ENCODE peak calls at places on chromosomes 2 and 18, in nine cellular contexts. One of them, this sample, is unnamed.

GRCh38 chr2:176428943-176429469 is 159.8 kb downstream of the MTX2 start:
- DNase-seq in stimulated activated CD4-positive, alpha-beta T cell treated with anti-CD3 and anti-CD28 coated beads, TNF-alpha, amount 100 ng/mL, for 24 hours: no peak
- DNase-seq in AG08395: no peak
- DNase-seq in GM10248: no peak
- DNase-seq in amygdala: no peak
- DNase-seq in activated T-helper 1 cell treated with anti-CD3 and anti-CD28 coated beads, Interleukin-12 subunit alpha, Interleukin-12 subunit beta, Interleukin-2, Interleukin-4 antibody, amounts not matched to agents 30 ng/mL and 10 ng/mL and 1 ng/mL, durations not matched to agents 14 hours and 24 hours and 36 hours: no peak
- DNase-seq in MCF 10A: no peak
- DNase-seq in tibial artery: no peak
- DNase-seq in activated CD4-positive, alpha-beta T cell treated with anti-CD3 and anti-CD28 coated beads, Interleukin-2, amount 50 U/mL, for 1 hour: no peak
- DNase-seq in this sample: peak; percentile 20

GRCh38 chr2:159891917-159892691 is 94.1 kb upstream of the CD302 start:
- DNase-seq in stimulated activated CD4-positive, alpha-beta T cell treated with anti-CD3 and anti-CD28 coated beads, TNF-alpha, amount 100 ng/mL, for 24 hours: no peak
- DNase-seq in AG08395: peak; percentile 64
- DNase-seq in GM10248: no peak
- DNase-seq in amygdala: no peak
- DNase-seq in activated T-helper 1 cell treated with anti-CD3 and anti-CD28 coated beads, Interleukin-12 subunit alpha, Interleukin-12 subunit beta, Interleukin-2, Interleukin-4 antibody, amounts not matched to agents 30 ng/mL and 10 ng/mL and 1 ng/mL, durations not matched to agents 14 hours and 24 hours and 36 hours: no peak
- DNase-seq in MCF 10A: peak; percentile 57
- DNase-seq in tibial artery: no peak
- DNase-seq in activated CD4-positive, alpha-beta T cell treated with anti-CD3 and anti-CD28 coated beads, Interleukin-2, amount 50 U/mL, for 1 hour: no peak
- DNase-seq in this sample: no peak

GRCh38 chr2:2566396-2567323 is 235.6 kb upstream of the MYT1L start:
- DNase-seq in stimulated activated CD4-positive, alpha-beta T cell treated with anti-CD3 and anti-CD28 coated beads, TNF-alpha, amount 100 ng/mL, for 24 hours: no peak
- DNase-seq in AG08395: no peak
- DNase-seq in GM10248: no peak
- DNase-seq in amygdala: no peak
- DNase-seq in activated T-helper 1 cell treated with anti-CD3 and anti-CD28 coated beads, Interleukin-12 subunit alpha, Interleukin-12 subunit beta, Interleukin-2, Interleukin-4 antibody, amounts not matched to agents 30 ng/mL and 10 ng/mL and 1 ng/mL, durations not matched to agents 14 hours and 24 hours and 36 hours: no peak
- DNase-seq in MCF 10A: no peak
- DNase-seq in tibial artery: no peak
- DNase-seq in activated CD4-positive, alpha-beta T cell treated with anti-CD3 and anti-CD28 coated beads, Interleukin-2, amount 50 U/mL, for 1 hour: no peak
- DNase-seq in this sample: no peak

GRCh38 chr2:156518160-156518559 is 82.0 kb downstream of the GPD2 start:
- DNase-seq in stimulated activated CD4-positive, alpha-beta T cell treated with anti-CD3 and anti-CD28 coated beads, TNF-alpha, amount 100 ng/mL, for 24 hours: no peak
- DNase-seq in AG08395: no peak
- DNase-seq in GM10248: no peak
- DNase-seq in amygdala: no peak
- DNase-seq in activated T-helper 1 cell treated with anti-CD3 and anti-CD28 coated beads, Interleukin-12 subunit alpha, Interleukin-12 subunit beta, Interleukin-2, Interleukin-4 antibody, amounts not matched to agents 30 ng/mL and 10 ng/mL and 1 ng/mL, durations not matched to agents 14 hours and 24 hours and 36 hours: no peak
- DNase-seq in MCF 10A: no peak
- DNase-seq in tibial artery: no peak
- DNase-seq in activated CD4-positive, alpha-beta T cell treated with anti-CD3 and anti-CD28 coated beads, Interleukin-2, amount 50 U/mL, for 1 hour: no peak
- DNase-seq in this sample: no peak

GRCh38 chr2:20439193-20439475 is 7.7 kb upstream of the RHOB start:
- DNase-seq in stimulated activated CD4-positive, alpha-beta T cell treated with anti-CD3 and anti-CD28 coated beads, TNF-alpha, amount 100 ng/mL, for 24 hours: no peak
- DNase-seq in AG08395: no peak
- DNase-seq in GM10248: no peak
- DNase-seq in amygdala: no peak
- DNase-seq in activated T-helper 1 cell treated with anti-CD3 and anti-CD28 coated beads, Interleukin-12 subunit alpha, Interleukin-12 subunit beta, Interleukin-2, Interleukin-4 antibody, amounts not matched to agents 30 ng/mL and 10 ng/mL and 1 ng/mL, durations not matched to agents 14 hours and 24 hours and 36 hours: no peak
- DNase-seq in MCF 10A: peak; percentile 77
- DNase-seq in tibial artery: peak; percentile 57
- DNase-seq in activated CD4-positive, alpha-beta T cell treated with anti-CD3 and anti-CD28 coated beads, Interleukin-2, amount 50 U/mL, for 1 hour: no peak
- DNase-seq in this sample: no peak

GRCh38 chr2:217279130-217279529 is 419.3 kb upstream of the TNP1 start:
- DNase-seq in stimulated activated CD4-positive, alpha-beta T cell treated with anti-CD3 and anti-CD28 coated beads, TNF-alpha, amount 100 ng/mL, for 24 hours: no peak
- DNase-seq in AG08395: peak; percentile 13
- DNase-seq in GM10248: no peak
- DNase-seq in amygdala: no peak
- DNase-seq in activated T-helper 1 cell treated with anti-CD3 and anti-CD28 coated beads, Interleukin-12 subunit alpha, Interleukin-12 subunit beta, Interleukin-2, Interleukin-4 antibody, amounts not matched to agents 30 ng/mL and 10 ng/mL and 1 ng/mL, durations not matched to agents 14 hours and 24 hours and 36 hours: no peak
- DNase-seq in MCF 10A: no peak
- DNase-seq in tibial artery: no peak
- DNase-seq in activated CD4-positive, alpha-beta T cell treated with anti-CD3 and anti-CD28 coated beads, Interleukin-2, amount 50 U/mL, for 1 hour: no peak
- DNase-seq in this sample: no peak

GRCh38 chr18:46243095-46243494 is 138.9 kb downstream of the HAUS1 start:
- DNase-seq in stimulated activated CD4-positive, alpha-beta T cell treated with anti-CD3 and anti-CD28 coated beads, TNF-alpha, amount 100 ng/mL, for 24 hours: no peak
- DNase-seq in AG08395: no peak
- DNase-seq in GM10248: no peak
- DNase-seq in amygdala: no peak
- DNase-seq in activated T-helper 1 cell treated with anti-CD3 and anti-CD28 coated beads, Interleukin-12 subunit alpha, Interleukin-12 subunit beta, Interleukin-2, Interleukin-4 antibody, amounts not matched to agents 30 ng/mL and 10 ng/mL and 1 ng/mL, durations not matched to agents 14 hours and 24 hours and 36 hours: no peak
- DNase-seq in MCF 10A: no peak
- DNase-seq in tibial artery: no peak
- DNase-seq in activated CD4-positive, alpha-beta T cell treated with anti-CD3 and anti-CD28 coated beads, Interleukin-2, amount 50 U/mL, for 1 hour: no peak
- DNase-seq in this sample: no peak

GRCh38 chr2:141068053-141068682 is 1062.6 kb downstream of the LRP1B start:
- DNase-seq in stimulated activated CD4-positive, alpha-beta T cell treated with anti-CD3 and anti-CD28 coated beads, TNF-alpha, amount 100 ng/mL, for 24 hours: no peak
- DNase-seq in AG08395: no peak
- DNase-seq in GM10248: no peak
- DNase-seq in amygdala: no peak
- DNase-seq in activated T-helper 1 cell treated with anti-CD3 and anti-CD28 coated beads, Interleukin-12 subunit alpha, Interleukin-12 subunit beta, Interleukin-2, Interleukin-4 antibody, amounts not matched to agents 30 ng/mL and 10 ng/mL and 1 ng/mL, durations not matched to agents 14 hours and 24 hours and 36 hours: no peak
- DNase-seq in MCF 10A: no peak
- DNase-seq in tibial artery: no peak
- DNase-seq in activated CD4-positive, alpha-beta T cell treated with anti-CD3 and anti-CD28 coated beads, Interleukin-2, amount 50 U/mL, for 1 hour: no peak
- DNase-seq in this sample: no peak

GRCh38 chr2:188784269-188784762 is 189.9 kb upstream of the COL3A1 start:
- DNase-seq in stimulated activated CD4-positive, alpha-beta T cell treated with anti-CD3 and anti-CD28 coated beads, TNF-alpha, amount 100 ng/mL, for 24 hours: no peak
- DNase-seq in AG08395: no peak
- DNase-seq in GM10248: no peak
- DNase-seq in amygdala: no peak
- DNase-seq in activated T-helper 1 cell treated with anti-CD3 and anti-CD28 coated beads, Interleukin-12 subunit alpha, Interleukin-12 subunit beta, Interleukin-2, Interleukin-4 antibody, amounts not matched to agents 30 ng/mL and 10 ng/mL and 1 ng/mL, durations not matched to agents 14 hours and 24 hours and 36 hours: no peak
- DNase-seq in MCF 10A: no peak
- DNase-seq in tibial artery: no peak
- DNase-seq in activated CD4-positive, alpha-beta T cell treated with anti-CD3 and anti-CD28 coated beads, Interleukin-2, amount 50 U/mL, for 1 hour: no peak
- DNase-seq in this sample: no peak

GRCh38 chr2:46276652-46277051 is 20.6 kb upstream of the EPAS1 start:
- DNase-seq in stimulated activated CD4-positive, alpha-beta T cell treated with anti-CD3 and anti-CD28 coated beads, TNF-alpha, amount 100 ng/mL, for 24 hours: no peak
- DNase-seq in AG08395: peak; percentile 52
- DNase-seq in GM10248: no peak
- DNase-seq in amygdala: no peak
- DNase-seq in activated T-helper 1 cell treated with anti-CD3 and anti-CD28 coated beads, Interleukin-12 subunit alpha, Interleukin-12 subunit beta, Interleukin-2, Interleukin-4 antibody, amounts not matched to agents 30 ng/mL and 10 ng/mL and 1 ng/mL, durations not matched to agents 14 hours and 24 hours and 36 hours: no peak
- DNase-seq in MCF 10A: peak; percentile 7
- DNase-seq in tibial artery: no peak
- DNase-seq in activated CD4-positive, alpha-beta T cell treated with anti-CD3 and anti-CD28 coated beads, Interleukin-2, amount 50 U/mL, for 1 hour: no peak
- DNase-seq in this sample: no peak

GRCh38 chr18:57747809-57748680 is 55.1 kb downstream of the ATP8B1 start:
- DNase-seq in stimulated activated CD4-positive, alpha-beta T cell treated with anti-CD3 and anti-CD28 coated beads, TNF-alpha, amount 100 ng/mL, for 24 hours: no peak
- DNase-seq in AG08395: no peak
- DNase-seq in GM10248: no peak
- DNase-seq in amygdala: no peak
- DNase-seq in activated T-helper 1 cell treated with anti-CD3 and anti-CD28 coated beads, Interleukin-12 subunit alpha, Interleukin-12 subunit beta, Interleukin-2, Interleukin-4 antibody, amounts not matched to agents 30 ng/mL and 10 ng/mL and 1 ng/mL, durations not matched to agents 14 hours and 24 hours and 36 hours: no peak
- DNase-seq in MCF 10A: no peak
- DNase-seq in tibial artery: no peak
- DNase-seq in activated CD4-positive, alpha-beta T cell treated with anti-CD3 and anti-CD28 coated beads, Interleukin-2, amount 50 U/mL, for 1 hour: no peak
- DNase-seq in this sample: no peak

GRCh38 chr2:101097638-101098037 is 53.5 kb downstream of the TBC1D8 start:
- DNase-seq in stimulated activated CD4-positive, alpha-beta T cell treated with anti-CD3 and anti-CD28 coated beads, TNF-alpha, amount 100 ng/mL, for 24 hours: no peak
- DNase-seq in AG08395: no peak
- DNase-seq in GM10248: no peak
- DNase-seq in amygdala: no peak
- DNase-seq in activated T-helper 1 cell treated with anti-CD3 and anti-CD28 coated beads, Interleukin-12 subunit alpha, Interleukin-12 subunit beta, Interleukin-2, Interleukin-4 antibody, amounts not matched to agents 30 ng/mL and 10 ng/mL and 1 ng/mL, durations not matched to agents 14 hours and 24 hours and 36 hours: no peak
- DNase-seq in MCF 10A: no peak
- DNase-seq in tibial artery: no peak
- DNase-seq in activated CD4-positive, alpha-beta T cell treated with anti-CD3 and anti-CD28 coated beads, Interleukin-2, amount 50 U/mL, for 1 hour: no peak
- DNase-seq in this sample: no peak

GRCh38 chr2:78676921-78677696 is 348.4 kb upstream of the REG3G start:
- DNase-seq in stimulated activated CD4-positive, alpha-beta T cell treated with anti-CD3 and anti-CD28 coated beads, TNF-alpha, amount 100 ng/mL, for 24 hours: no peak
- DNase-seq in AG08395: no peak
- DNase-seq in GM10248: no peak
- DNase-seq in amygdala: no peak
- DNase-seq in activated T-helper 1 cell treated with anti-CD3 and anti-CD28 coated beads, Interleukin-12 subunit alpha, Interleukin-12 subunit beta, Interleukin-2, Interleukin-4 antibody, amounts not matched to agents 30 ng/mL and 10 ng/mL and 1 ng/mL, durations not matched to agents 14 hours and 24 hours and 36 hours: no peak
- DNase-seq in MCF 10A: no peak
- DNase-seq in tibial artery: no peak
- DNase-seq in activated CD4-positive, alpha-beta T cell treated with anti-CD3 and anti-CD28 coated beads, Interleukin-2, amount 50 U/mL, for 1 hour: no peak
- DNase-seq in this sample: no peak

GRCh38 chr2:151051584-151052220 is 210.0 kb downstream of the RBM43 start:
- DNase-seq in stimulated activated CD4-positive, alpha-beta T cell treated with anti-CD3 and anti-CD28 coated beads, TNF-alpha, amount 100 ng/mL, for 24 hours: peak; percentile 5
- DNase-seq in AG08395: peak; percentile 51
- DNase-seq in GM10248: peak; percentile 29
- DNase-seq in amygdala: no peak
- DNase-seq in activated T-helper 1 cell treated with anti-CD3 and anti-CD28 coated beads, Interleukin-12 subunit alpha, Interleukin-12 subunit beta, Interleukin-2, Interleukin-4 antibody, amounts not matched to agents 30 ng/mL and 10 ng/mL and 1 ng/mL, durations not matched to agents 14 hours and 24 hours and 36 hours: no peak
- DNase-seq in MCF 10A: peak; percentile 73
- DNase-seq in tibial artery: no peak
- DNase-seq in activated CD4-positive, alpha-beta T cell treated with anti-CD3 and anti-CD28 coated beads, Interleukin-2, amount 50 U/mL, for 1 hour: peak; percentile 5
- DNase-seq in this sample: no peak

GRCh38 chr18:48629730-48630324 is 91.0 kb downstream of the CTIF start:
- DNase-seq in stimulated activated CD4-positive, alpha-beta T cell treated with anti-CD3 and anti-CD28 coated beads, TNF-alpha, amount 100 ng/mL, for 24 hours: no peak
- DNase-seq in AG08395: peak; percentile 96
- DNase-seq in GM10248: no peak
- DNase-seq in amygdala: no peak
- DNase-seq in activated T-helper 1 cell treated with anti-CD3 and anti-CD28 coated beads, Interleukin-12 subunit alpha, Interleukin-12 subunit beta, Interleukin-2, Interleukin-4 antibody, amounts not matched to agents 30 ng/mL and 10 ng/mL and 1 ng/mL, durations not matched to agents 14 hours and 24 hours and 36 hours: no peak
- DNase-seq in MCF 10A: peak; percentile 90
- DNase-seq in tibial artery: peak; percentile 25
- DNase-seq in activated CD4-positive, alpha-beta T cell treated with anti-CD3 and anti-CD28 coated beads, Interleukin-2, amount 50 U/mL, for 1 hour: no peak
- DNase-seq in this sample: no peak

GRCh38 chr18:49648811-49649210 is 87.0 kb downstream of the LIPG start:
- DNase-seq in stimulated activated CD4-positive, alpha-beta T cell treated with anti-CD3 and anti-CD28 coated beads, TNF-alpha, amount 100 ng/mL, for 24 hours: no peak
- DNase-seq in AG08395: no peak
- DNase-seq in GM10248: no peak
- DNase-seq in amygdala: no peak
- DNase-seq in activated T-helper 1 cell treated with anti-CD3 and anti-CD28 coated beads, Interleukin-12 subunit alpha, Interleukin-12 subunit beta, Interleukin-2, Interleukin-4 antibody, amounts not matched to agents 30 ng/mL and 10 ng/mL and 1 ng/mL, durations not matched to agents 14 hours and 24 hours and 36 hours: no peak
- DNase-seq in MCF 10A: peak; percentile 8
- DNase-seq in tibial artery: no peak
- DNase-seq in activated CD4-positive, alpha-beta T cell treated with anti-CD3 and anti-CD28 coated beads, Interleukin-2, amount 50 U/mL, for 1 hour: no peak
- DNase-seq in this sample: no peak

GRCh38 chr2:218270721-218271486 is 585 bp downstream of the PNKD start:
- DNase-seq in stimulated activated CD4-positive, alpha-beta T cell treated with anti-CD3 and anti-CD28 coated beads, TNF-alpha, amount 100 ng/mL, for 24 hours: no peak
- DNase-seq in AG08395: no peak
- DNase-seq in GM10248: no peak
- DNase-seq in amygdala: no peak
- DNase-seq in activated T-helper 1 cell treated with anti-CD3 and anti-CD28 coated beads, Interleukin-12 subunit alpha, Interleukin-12 subunit beta, Interleukin-2, Interleukin-4 antibody, amounts not matched to agents 30 ng/mL and 10 ng/mL and 1 ng/mL, durations not matched to agents 14 hours and 24 hours and 36 hours: no peak
- DNase-seq in MCF 10A: no peak
- DNase-seq in tibial artery: peak; percentile 64
- DNase-seq in activated CD4-positive, alpha-beta T cell treated with anti-CD3 and anti-CD28 coated beads, Interleukin-2, amount 50 U/mL, for 1 hour: no peak
- DNase-seq in this sample: no peak

GRCh38 chr2:159968282-159968900 is 94.0 kb downstream of the PLA2R1 start:
- DNase-seq in stimulated activated CD4-positive, alpha-beta T cell treated with anti-CD3 and anti-CD28 coated beads, TNF-alpha, amount 100 ng/mL, for 24 hours: no peak
- DNase-seq in AG08395: peak; percentile 60
- DNase-seq in GM10248: peak; percentile 45
- DNase-seq in amygdala: no peak
- DNase-seq in activated T-helper 1 cell treated with anti-CD3 and anti-CD28 coated beads, Interleukin-12 subunit alpha, Interleukin-12 subunit beta, Interleukin-2, Interleukin-4 antibody, amounts not matched to agents 30 ng/mL and 10 ng/mL and 1 ng/mL, durations not matched to agents 14 hours and 24 hours and 36 hours: no peak
- DNase-seq in MCF 10A: peak; percentile 68
- DNase-seq in tibial artery: no peak
- DNase-seq in activated CD4-positive, alpha-beta T cell treated with anti-CD3 and anti-CD28 coated beads, Interleukin-2, amount 50 U/mL, for 1 hour: no peak
- DNase-seq in this sample: peak; percentile 32

GRCh38 chr2:36515538-36515937 is 82.4 kb downstream of the FEZ2 start:
- DNase-seq in stimulated activated CD4-positive, alpha-beta T cell treated with anti-CD3 and anti-CD28 coated beads, TNF-alpha, amount 100 ng/mL, for 24 hours: no peak
- DNase-seq in AG08395: no peak
- DNase-seq in GM10248: no peak
- DNase-seq in amygdala: no peak
- DNase-seq in activated T-helper 1 cell treated with anti-CD3 and anti-CD28 coated beads, Interleukin-12 subunit alpha, Interleukin-12 subunit beta, Interleukin-2, Interleukin-4 antibody, amounts not matched to agents 30 ng/mL and 10 ng/mL and 1 ng/mL, durations not matched to agents 14 hours and 24 hours and 36 hours: no peak
- DNase-seq in MCF 10A: no peak
- DNase-seq in tibial artery: no peak
- DNase-seq in activated CD4-positive, alpha-beta T cell treated with anti-CD3 and anti-CD28 coated beads, Interleukin-2, amount 50 U/mL, for 1 hour: no peak
- DNase-seq in this sample: no peak

GRCh38 chr2:453132-453531 is 165.2 kb upstream of the ALKAL2 start:
- DNase-seq in stimulated activated CD4-positive, alpha-beta T cell treated with anti-CD3 and anti-CD28 coated beads, TNF-alpha, amount 100 ng/mL, for 24 hours: no peak
- DNase-seq in AG08395: no peak
- DNase-seq in GM10248: no peak
- DNase-seq in amygdala: no peak
- DNase-seq in activated T-helper 1 cell treated with anti-CD3 and anti-CD28 coated beads, Interleukin-12 subunit alpha, Interleukin-12 subunit beta, Interleukin-2, Interleukin-4 antibody, amounts not matched to agents 30 ng/mL and 10 ng/mL and 1 ng/mL, durations not matched to agents 14 hours and 24 hours and 36 hours: no peak
- DNase-seq in MCF 10A: no peak
- DNase-seq in tibial artery: no peak
- DNase-seq in activated CD4-positive, alpha-beta T cell treated with anti-CD3 and anti-CD28 coated beads, Interleukin-2, amount 50 U/mL, for 1 hour: no peak
- DNase-seq in this sample: no peak

GRCh38 chr2:153601812-153602211 is 123.2 kb upstream of the RPRM start:
- DNase-seq in stimulated activated CD4-positive, alpha-beta T cell treated with anti-CD3 and anti-CD28 coated beads, TNF-alpha, amount 100 ng/mL, for 24 hours: no peak
- DNase-seq in AG08395: no peak
- DNase-seq in GM10248: no peak
- DNase-seq in amygdala: no peak
- DNase-seq in activated T-helper 1 cell treated with anti-CD3 and anti-CD28 coated beads, Interleukin-12 subunit alpha, Interleukin-12 subunit beta, Interleukin-2, Interleukin-4 antibody, amounts not matched to agents 30 ng/mL and 10 ng/mL and 1 ng/mL, durations not matched to agents 14 hours and 24 hours and 36 hours: no peak
- DNase-seq in MCF 10A: no peak
- DNase-seq in tibial artery: no peak
- DNase-seq in activated CD4-positive, alpha-beta T cell treated with anti-CD3 and anti-CD28 coated beads, Interleukin-2, amount 50 U/mL, for 1 hour: no peak
- DNase-seq in this sample: no peak

GRCh38 chr2:101124061-101124460 is 27.1 kb downstream of the TBC1D8 start:
- DNase-seq in stimulated activated CD4-positive, alpha-beta T cell treated with anti-CD3 and anti-CD28 coated beads, TNF-alpha, amount 100 ng/mL, for 24 hours: no peak
- DNase-seq in AG08395: no peak
- DNase-seq in GM10248: no peak
- DNase-seq in amygdala: no peak
- DNase-seq in activated T-helper 1 cell treated with anti-CD3 and anti-CD28 coated beads, Interleukin-12 subunit alpha, Interleukin-12 subunit beta, Interleukin-2, Interleukin-4 antibody, amounts not matched to agents 30 ng/mL and 10 ng/mL and 1 ng/mL, durations not matched to agents 14 hours and 24 hours and 36 hours: no peak
- DNase-seq in MCF 10A: no peak
- DNase-seq in tibial artery: no peak
- DNase-seq in activated CD4-positive, alpha-beta T cell treated with anti-CD3 and anti-CD28 coated beads, Interleukin-2, amount 50 U/mL, for 1 hour: no peak
- DNase-seq in this sample: no peak

GRCh38 chr2:133266075-133266925 is 302.0 kb downstream of the NCKAP5 start:
- DNase-seq in stimulated activated CD4-positive, alpha-beta T cell treated with anti-CD3 and anti-CD28 coated beads, TNF-alpha, amount 100 ng/mL, for 24 hours: no peak
- DNase-seq in AG08395: no peak
- DNase-seq in GM10248: no peak
- DNase-seq in amygdala: no peak
- DNase-seq in activated T-helper 1 cell treated with anti-CD3 and anti-CD28 coated beads, Interleukin-12 subunit alpha, Interleukin-12 subunit beta, Interleukin-2, Interleukin-4 antibody, amounts not matched to agents 30 ng/mL and 10 ng/mL and 1 ng/mL, durations not matched to agents 14 hours and 24 hours and 36 hours: no peak
- DNase-seq in MCF 10A: no peak
- DNase-seq in tibial artery: no peak
- DNase-seq in activated CD4-positive, alpha-beta T cell treated with anti-CD3 and anti-CD28 coated beads, Interleukin-2, amount 50 U/mL, for 1 hour: no peak
- DNase-seq in this sample: no peak

GRCh38 chr2:120219766-120220165 is 3.4 kb downstream of the TMEM185B start:
- DNase-seq in stimulated activated CD4-positive, alpha-beta T cell treated with anti-CD3 and anti-CD28 coated beads, TNF-alpha, amount 100 ng/mL, for 24 hours: no peak
- DNase-seq in AG08395: no peak
- DNase-seq in GM10248: peak; percentile 7
- DNase-seq in amygdala: no peak
- DNase-seq in activated T-helper 1 cell treated with anti-CD3 and anti-CD28 coated beads, Interleukin-12 subunit alpha, Interleukin-12 subunit beta, Interleukin-2, Interleukin-4 antibody, amounts not matched to agents 30 ng/mL and 10 ng/mL and 1 ng/mL, durations not matched to agents 14 hours and 24 hours and 36 hours: no peak
- DNase-seq in MCF 10A: no peak
- DNase-seq in tibial artery: no peak
- DNase-seq in activated CD4-positive, alpha-beta T cell treated with anti-CD3 and anti-CD28 coated beads, Interleukin-2, amount 50 U/mL, for 1 hour: no peak
- DNase-seq in this sample: no peak